ENCODE peak calls at places on chromosomes 16 and 17, in five cellular contexts. One of them, this sample, is unnamed.
A peak's percentile ranks its signal among the peaks of the same experiment; 100 is the strongest.

GRCh38 chr16:90019543-90020259 is 445 bp upstream of the DBNDD1 start:
- DNase-seq in small intestine: no peak
- DNase-seq in effector memory CD4-positive, alpha-beta T cell: no peak
- DNase-seq in H1: peak; percentile 85
- DNase-seq in uterus: no peak
- DNase-seq in this sample: peak; percentile 61

GRCh38 chr17:36182176-36183000 is 6.0 kb upstream of the TBC1D3B start:
- DNase-seq in small intestine: no peak
- DNase-seq in effector memory CD4-positive, alpha-beta T cell: no peak
- DNase-seq in H1: peak; percentile 85
- DNase-seq in uterus: peak; percentile 11
- DNase-seq in this sample: peak; percentile 47

GRCh38 chr16:89044394-89045180 is 49.1 kb upstream of the ACSF3 start:
- DNase-seq in small intestine: no peak
- DNase-seq in effector memory CD4-positive, alpha-beta T cell: no peak
- DNase-seq in H1: no peak
- DNase-seq in uterus: no peak
- DNase-seq in this sample: peak; percentile 10

GRCh38 chr17:41451154-41451728 is 10.5 kb upstream of the KRT38 start:
- DNase-seq in small intestine: no peak
- DNase-seq in effector memory CD4-positive, alpha-beta T cell: no peak
- DNase-seq in H1: no peak
- DNase-seq in uterus: no peak
- DNase-seq in this sample: no peak

GRCh38 chr16:3717235-3718018 is at the start of gene TRAP1:
- DNase-seq in small intestine: peak; percentile 83
- DNase-seq in effector memory CD4-positive, alpha-beta T cell: peak; percentile 87
- DNase-seq in H1: peak; percentile 94
- DNase-seq in uterus: peak; percentile 85
- DNase-seq in this sample: peak; percentile 89

GRCh38 chr17:83161298-83162034 is 82.1 kb downstream of the METRNL start:
- DNase-seq in small intestine: no peak
- DNase-seq in effector memory CD4-positive, alpha-beta T cell: no peak
- DNase-seq in H1: no peak
- DNase-seq in uterus: no peak
- DNase-seq in this sample: no peak

GRCh38 chr17:14616508-14616907 is 315.6 kb downstream of the HS3ST3B1 start:
- DNase-seq in small intestine: no peak
- DNase-seq in effector memory CD4-positive, alpha-beta T cell: no peak
- DNase-seq in H1: no peak
- DNase-seq in uterus: no peak
- DNase-seq in this sample: no peak

GRCh38 chr17:41907185-41907556 is 11.6 kb downstream of the ACLY start:
- DNase-seq in small intestine: no peak
- DNase-seq in effector memory CD4-positive, alpha-beta T cell: no peak
- DNase-seq in H1: no peak
- DNase-seq in uterus: peak; percentile 75
- DNase-seq in this sample: no peak

GRCh38 chr16:88672776-88673175 is 9.9 kb upstream of the MVD start:
- DNase-seq in small intestine: no peak
- DNase-seq in effector memory CD4-positive, alpha-beta T cell: no peak
- DNase-seq in H1: peak; percentile 83
- DNase-seq in uterus: no peak
- DNase-seq in this sample: no peak

GRCh38 chr17:81025756-81026155 is 9.2 kb upstream of the BAIAP2 start:
- DNase-seq in small intestine: no peak
- DNase-seq in effector memory CD4-positive, alpha-beta T cell: no peak
- DNase-seq in H1: no peak
- DNase-seq in uterus: no peak
- DNase-seq in this sample: no peak

GRCh38 chr17:83113381-83113780 is 34.0 kb downstream of the METRNL start:
- DNase-seq in small intestine: no peak
- DNase-seq in effector memory CD4-positive, alpha-beta T cell: no peak
- DNase-seq in H1: no peak
- DNase-seq in uterus: no peak
- DNase-seq in this sample: no peak

GRCh38 chr17:68544521-68544920 is 32.3 kb downstream of the PRKAR1A start:
- DNase-seq in small intestine: no peak
- DNase-seq in effector memory CD4-positive, alpha-beta T cell: no peak
- DNase-seq in H1: no peak
- DNase-seq in uterus: no peak
- DNase-seq in this sample: no peak

GRCh38 chr17:58643147-58643546 is 48.7 kb downstream of the TEX14 start:
- DNase-seq in small intestine: no peak
- DNase-seq in effector memory CD4-positive, alpha-beta T cell: no peak
- DNase-seq in H1: no peak
- DNase-seq in uterus: no peak
- DNase-seq in this sample: no peak

GRCh38 chr16:13543850-13544249 is 376.1 kb upstream of the ERCC4 start:
- DNase-seq in small intestine: no peak
- DNase-seq in effector memory CD4-positive, alpha-beta T cell: no peak
- DNase-seq in H1: no peak
- DNase-seq in uterus: no peak
- DNase-seq in this sample: no peak

GRCh38 chr17:43556292-43556691 is 10.2 kb upstream of the ETV4 start:
- DNase-seq in small intestine: peak; percentile 83
- DNase-seq in effector memory CD4-positive, alpha-beta T cell: no peak
- DNase-seq in H1: no peak
- DNase-seq in uterus: no peak
- DNase-seq in this sample: no peak

GRCh38 chr16:50711862-50712567 is 18.6 kb downstream of the NOD2 start:
- DNase-seq in small intestine: no peak
- DNase-seq in effector memory CD4-positive, alpha-beta T cell: no peak
- DNase-seq in H1: no peak
- DNase-seq in uterus: no peak
- DNase-seq in this sample: no peak

GRCh38 chr16:57424599-57424998 is 20.0 kb downstream of the CCL17 start:
- DNase-seq in small intestine: no peak
- DNase-seq in effector memory CD4-positive, alpha-beta T cell: no peak
- DNase-seq in H1: no peak
- DNase-seq in uterus: no peak
- DNase-seq in this sample: no peak

GRCh38 chr17:32875904-32876413 is 965 bp downstream of the MYO1D start:
- DNase-seq in small intestine: no peak
- DNase-seq in effector memory CD4-positive, alpha-beta T cell: no peak
- DNase-seq in H1: no peak
- DNase-seq in uterus: no peak
- DNase-seq in this sample: no peak

GRCh38 chr16:25014500-25015147 is 545 bp downstream of the ARHGAP17 start:
- DNase-seq in small intestine: peak; percentile 54
- DNase-seq in effector memory CD4-positive, alpha-beta T cell: no peak
- DNase-seq in H1: peak; percentile 73
- DNase-seq in uterus: peak; percentile 50
- DNase-seq in this sample: peak; percentile 19

GRCh38 chr17:11356371-11356770 is 115.4 kb downstream of the SHISA6 start:
- DNase-seq in small intestine: no peak
- DNase-seq in effector memory CD4-positive, alpha-beta T cell: no peak
- DNase-seq in H1: no peak
- DNase-seq in uterus: no peak
- DNase-seq in this sample: no peak

GRCh38 chr16:4373909-4374742 is 2.5 kb downstream of the VASN start:
- DNase-seq in small intestine: no peak
- DNase-seq in effector memory CD4-positive, alpha-beta T cell: no peak
- DNase-seq in H1: no peak
- DNase-seq in uterus: peak; percentile 95
- DNase-seq in this sample: no peak

GRCh38 chr16:48386559-48387312 is 1.5 kb upstream of the SIAH1 start:
- DNase-seq in small intestine: no peak
- DNase-seq in effector memory CD4-positive, alpha-beta T cell: no peak
- DNase-seq in H1: no peak
- DNase-seq in uterus: no peak
- DNase-seq in this sample: no peak

GRCh38 chr17:8846768-8847211 is 20.7 kb downstream of the PIK3R6 start:
- DNase-seq in small intestine: peak; percentile 16
- DNase-seq in effector memory CD4-positive, alpha-beta T cell: no peak
- DNase-seq in H1: no peak
- DNase-seq in uterus: no peak
- DNase-seq in this sample: no peak

GRCh38 chr17:41540921-41541625 is 13.0 kb upstream of the KRT19 start:
- DNase-seq in small intestine: peak; percentile 48
- DNase-seq in effector memory CD4-positive, alpha-beta T cell: no peak
- DNase-seq in H1: no peak
- DNase-seq in uterus: no peak
- DNase-seq in this sample: no peak

GRCh38 chr16:28136751-28137434 is 73.4 kb upstream of the GSG1L start:
- DNase-seq in small intestine: peak; percentile 51
- DNase-seq in effector memory CD4-positive, alpha-beta T cell: peak; percentile 31
- DNase-seq in H1: no peak
- DNase-seq in uterus: no peak
- DNase-seq in this sample: peak; percentile 69

GRCh38 chr16:23254338-23254737 is 47.8 kb upstream of the SCNN1B start:
- DNase-seq in small intestine: no peak
- DNase-seq in effector memory CD4-positive, alpha-beta T cell: no peak
- DNase-seq in H1: no peak
- DNase-seq in uterus: no peak
- DNase-seq in this sample: no peak

GRCh38 chr17:4501295-4501949 is 2.7 kb downstream of the SPNS2 start:
- DNase-seq in small intestine: no peak
- DNase-seq in effector memory CD4-positive, alpha-beta T cell: no peak
- DNase-seq in H1: no peak
- DNase-seq in uterus: no peak
- DNase-seq in this sample: no peak
- H3K4me1 ChIP-seq in small intestine: peaks cover 4% of the 10 kb centered on the region
- H3K4me1 ChIP-seq in effector memory CD4-positive, alpha-beta T cell: peaks cover 27% of the 10 kb centered on the region
- H3K4me1 ChIP-seq in H1: peaks cover 13% of the 10 kb centered on the region
- H3K4me1 ChIP-seq in uterus: no peaks in the 10 kb centered on the region
- H3K4me1 ChIP-seq in this sample: peaks cover 47% of the 10 kb centered on the region

DNA sequence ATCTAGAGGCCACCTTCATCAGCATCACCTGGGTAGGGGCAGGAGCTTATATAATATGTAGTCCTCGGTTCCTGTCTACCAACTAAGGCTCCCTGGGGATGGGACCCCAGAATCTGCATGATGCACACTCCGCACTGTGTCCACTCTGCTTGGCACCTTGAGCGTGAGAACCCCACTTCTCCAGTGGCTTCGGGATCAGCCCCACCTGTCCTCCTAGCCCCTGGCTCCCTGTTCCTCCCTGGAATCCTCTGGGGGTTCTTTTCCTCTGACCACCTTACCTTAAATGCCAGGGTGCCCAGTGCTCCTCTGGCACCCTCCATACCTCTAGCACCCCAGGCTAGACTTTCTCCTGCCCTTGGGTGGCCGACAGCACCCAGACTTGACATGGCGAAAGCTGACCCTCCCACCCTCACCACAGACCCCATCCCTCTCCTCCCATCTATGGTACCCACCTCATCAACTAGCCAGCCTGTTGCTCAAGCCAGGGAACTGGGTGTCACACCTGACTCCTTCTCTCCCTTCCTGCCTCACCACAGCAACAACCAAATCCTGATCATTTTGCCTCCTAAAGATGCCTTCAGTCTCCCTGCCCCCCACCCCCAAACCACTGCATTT is 2.8 kb upstream of the NXPH3 start:
- DNase-seq in small intestine: no peak
- DNase-seq in effector memory CD4-positive, alpha-beta T cell: no peak
- DNase-seq in H1: no peak
- DNase-seq in uterus: no peak
- DNase-seq in this sample: no peak
- H3K4me1 ChIP-seq in small intestine: peaks cover 4% of the 10 kb centered on the region
- H3K4me1 ChIP-seq in effector memory CD4-positive, alpha-beta T cell: peaks cover 22% of the 10 kb centered on the region
- H3K4me1 ChIP-seq in H1: peaks cover 27% of the 10 kb centered on the region
- H3K4me1 ChIP-seq in uterus: peaks cover 3% of the 10 kb centered on the region
- H3K4me1 ChIP-seq in this sample: peaks cover 26% of the 10 kb centered on the region

GRCh38 chr17:3888343-3889171 is 4.3 kb downstream of the CAMKK1 start:
- DNase-seq in small intestine: peak; percentile 74
- DNase-seq in effector memory CD4-positive, alpha-beta T cell: no peak
- DNase-seq in H1: peak; percentile 70
- DNase-seq in uterus: peak; percentile 96
- DNase-seq in this sample: no peak
- H3K4me1 ChIP-seq in small intestine: peaks cover 1% of the 10 kb centered on the region
- H3K4me1 ChIP-seq in effector memory CD4-positive, alpha-beta T cell: peaks cover 36% of the 10 kb centered on the region
- H3K4me1 ChIP-seq in H1: peaks cover 29% of the 10 kb centered on the region
- H3K4me1 ChIP-seq in uterus: peaks cover 8% of the 10 kb centered on the region
- H3K4me1 ChIP-seq in this sample: peaks cover 33% of the 10 kb centered on the region

GRCh38 chr17:64172510-64172909 is 42.6 kb upstream of the ERN1 start:
- DNase-seq in small intestine: no peak
- DNase-seq in effector memory CD4-positive, alpha-beta T cell: no peak
- DNase-seq in H1: no peak
- DNase-seq in uterus: no peak
- DNase-seq in this sample: no peak
- H3K4me1 ChIP-seq in small intestine: no peaks in the 10 kb centered on the region
- H3K4me1 ChIP-seq in effector memory CD4-positive, alpha-beta T cell: no peaks in the 10 kb centered on the region
- H3K4me1 ChIP-seq in H1: no peaks in the 10 kb centered on the region
- H3K4me1 ChIP-seq in uterus: no peaks in the 10 kb centered on the region
- H3K4me1 ChIP-seq in this sample: no peaks in the 10 kb centered on the region

DNA sequence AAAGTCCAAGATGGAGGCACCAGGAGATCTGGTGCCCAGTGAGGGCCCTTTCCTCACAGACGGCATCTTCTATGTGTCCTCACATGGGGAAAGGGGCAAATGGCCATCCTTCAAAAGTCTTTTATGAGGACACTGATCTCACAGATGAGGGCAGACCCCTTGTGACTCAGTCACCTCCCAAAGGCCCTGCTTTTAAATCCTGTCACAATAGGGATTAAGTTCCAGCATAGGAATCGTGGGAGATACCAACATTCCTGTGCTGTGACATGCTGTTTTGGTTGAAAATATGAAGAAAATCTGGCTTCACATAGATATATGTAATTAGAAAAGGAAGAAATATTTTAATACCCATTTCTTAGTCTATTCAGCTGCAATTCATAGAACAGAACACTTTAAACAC is 32.9 kb downstream of the VPS53 start:
- DNase-seq in small intestine: no peak
- DNase-seq in effector memory CD4-positive, alpha-beta T cell: no peak
- DNase-seq in H1: no peak
- DNase-seq in uterus: no peak
- DNase-seq in this sample: no peak
- H3K4me1 ChIP-seq in small intestine: no peaks in the 10 kb centered on the region
- H3K4me1 ChIP-seq in effector memory CD4-positive, alpha-beta T cell: peaks cover 9% of the 10 kb centered on the region
- H3K4me1 ChIP-seq in H1: no peaks in the 10 kb centered on the region
- H3K4me1 ChIP-seq in uterus: no peaks in the 10 kb centered on the region
- H3K4me1 ChIP-seq in this sample: peaks cover 13% of the 10 kb centered on the region

GRCh38 chr16:17116595-17117322 is 354.0 kb downstream of the XYLT1 start:
- DNase-seq in small intestine: no peak
- DNase-seq in effector memory CD4-positive, alpha-beta T cell: no peak
- DNase-seq in H1: no peak
- DNase-seq in uterus: no peak
- DNase-seq in this sample: no peak

GRCh38 chr16:17117906-17118577 is 352.7 kb downstream of the XYLT1 start:
- DNase-seq in small intestine: no peak
- DNase-seq in effector memory CD4-positive, alpha-beta T cell: no peak
- DNase-seq in H1: no peak
- DNase-seq in uterus: no peak
- DNase-seq in this sample: no peak
- H3K4me1 ChIP-seq in small intestine: no peaks in the 10 kb centered on the region
- H3K4me1 ChIP-seq in effector memory CD4-positive, alpha-beta T cell: no peaks in the 10 kb centered on the region
- H3K4me1 ChIP-seq in H1: no peaks in the 10 kb centered on the region
- H3K4me1 ChIP-seq in uterus: no peaks in the 10 kb centered on the region
- H3K4me1 ChIP-seq in this sample: no peaks in the 10 kb centered on the region

DNA sequence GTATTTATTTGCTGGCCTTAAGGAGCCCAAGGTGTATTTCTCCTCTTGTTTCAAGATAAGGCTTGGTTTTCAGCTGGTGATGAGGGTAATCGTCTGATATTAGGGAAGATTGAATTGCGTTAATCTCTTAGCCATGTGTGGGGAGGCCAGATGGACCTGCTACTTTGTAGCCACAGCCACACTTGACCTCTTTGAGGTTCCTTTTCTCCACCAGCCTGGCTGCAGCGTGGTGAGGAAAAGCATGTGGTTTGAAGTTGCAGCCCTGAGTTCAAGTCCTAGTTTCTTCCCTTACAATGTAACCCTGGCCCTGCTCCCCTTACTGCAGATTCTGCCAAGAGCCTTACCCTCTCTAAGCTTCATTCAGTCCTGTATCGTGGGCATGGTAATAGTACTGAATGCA is 3.1 kb downstream of the MINK1 start:
- DNase-seq in small intestine: no peak
- DNase-seq in effector memory CD4-positive, alpha-beta T cell: no peak
- DNase-seq in H1: no peak
- DNase-seq in uterus: no peak
- DNase-seq in this sample: no peak
- H3K4me1 ChIP-seq in small intestine: peaks cover 10% of the 10 kb centered on the region
- H3K4me1 ChIP-seq in effector memory CD4-positive, alpha-beta T cell: peaks cover 37% of the 10 kb centered on the region
- H3K4me1 ChIP-seq in H1: peaks cover 8% of the 10 kb centered on the region
- H3K4me1 ChIP-seq in uterus: no peaks in the 10 kb centered on the region
- H3K4me1 ChIP-seq in this sample: peaks cover 38% of the 10 kb centered on the region

This sample was measured in CD8-positive, alpha-beta T cell.